ENCODE peak calls at places on chromosomes 1 and 21, in seven cellular contexts. R, J, K, L, T, U and V are unnamed samples.

GRCh38 chr21:38917045-38917774 is 111.5 kb downstream of the ETS2 start:
- DNase-seq in U (no peak), T (no peak), R (no peak), K (no peak), J (no peak), L (no peak), V (no peak)

GRCh38 chr1:10564063-10564462 is 89.3 kb downstream of the PEX14 start:
- DNase-seq in J (no peak), K (no peak), L (no peak), U (no peak), T (no peak), R (no peak), V (no peak)

GRCh38 chr1:22053861-22054770 is 1.6 kb downstream of the CDC42 start:
- DNase-seq in L (no peak), U (no peak), K (no peak), J (no peak), T (no peak), R (no peak), V (no peak)

GRCh38 chr1:1088036-1088800 is 14.1 kb upstream of the RNF223 start:
- DNase-seq in J (no peak), L (no peak), T (no peak), K (no peak), R (no peak), U (no peak), V (no peak)

GRCh38 chr1:109776911-109777310 is 13.2 kb upstream of the EPS8L3 start:
- DNase-seq in U (peak), R (peak), L (peak), K (no peak), J (no peak), T (no peak), V (peak)

GRCh38 chr1:93629101-93630059 is 52.3 kb downstream of the BCAR3 start:
- DNase-seq in J (peak), K (no peak), L (no peak), U (peak), T (no peak), R (no peak), V (peak)

GRCh38 chr1:66262233-66262632 is 271.7 kb upstream of the SGIP1 start:
- DNase-seq in U (peak), K (peak), T (peak), L (peak), R (no peak), J (peak), V (no peak)

GRCh38 chr21:19010996-19011395 is 607.4 kb upstream of the TMPRSS15 start:
- DNase-seq in T (no peak), J (no peak), R (no peak), K (no peak), L (no peak), U (no peak), V (no peak)

GRCh38 chr1:173603056-173603591 is at the start of gene SLC9C2:
- DNase-seq in T (no peak), J (no peak), K (no peak), L (no peak), R (no peak), U (no peak), V (peak)

GRCh38 chr1:174875306-174875705 is 124.4 kb upstream of the CACYBP start:
- DNase-seq in U (no peak), K (no peak), T (no peak), R (no peak), L (peak), J (no peak), V (peak)

GRCh38 chr1:83583351-83584014 is 415.4 kb downstream of the TTLL7 start:
- DNase-seq in J (peak), K (no peak), L (no peak), T (no peak), R (no peak), U (no peak), V (peak)

GRCh38 chr1:33326690-33327300 is 5.9 kb upstream of the A3GALT2 start:
- DNase-seq in J (no peak), L (peak), K (no peak), R (no peak), T (no peak), U (no peak), V (no peak)

GRCh38 chr1:34884961-34885360 is 25.4 kb upstream of the SMIM12 start:
- DNase-seq in T (no peak), J (no peak), U (no peak), K (no peak), L (no peak), R (no peak), V (no peak)
- TF ChIP-seq CTCF in T (no peak), J (peak), U (no peak), K (no peak), L (no peak), R (no peak), V (no peak)

GRCh38 chr1:36136535-36136934 is 11.5 kb upstream of the COL8A2 start:
- DNase-seq in U (peak), L (no peak), T (peak), K (peak), R (no peak), J (no peak), V (no peak)
- H3K4me3 ChIP-seq in U (no peak), L (no peak), T (no peak), K (no peak), R (no peak), J (no peak), V (no peak)

DNA sequence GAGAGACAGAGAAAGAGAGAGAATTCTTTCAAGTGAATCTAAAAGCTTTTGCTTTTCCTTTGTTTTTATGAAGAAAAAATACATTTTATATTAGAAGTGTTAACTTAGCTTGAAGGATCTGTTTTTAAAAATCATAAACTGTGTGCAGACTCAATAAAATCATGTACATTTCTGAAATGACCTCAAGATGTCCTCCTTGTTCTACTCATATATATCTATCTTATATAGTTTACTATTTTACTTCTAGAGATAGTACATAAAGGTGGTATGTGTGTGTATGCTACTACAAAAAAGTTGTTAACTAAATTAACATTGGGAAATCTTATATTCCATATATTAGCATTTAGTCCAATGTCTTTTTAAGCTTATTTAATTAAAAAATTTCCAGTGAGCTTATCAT is 117.6 kb downstream of the PTPRC start:
- DNase-seq in R (no peak), U (no peak), K (no peak), J (no peak), L (no peak), T (no peak), V (no peak)
- TF ChIP-seq CTCF in R (peak), U (peak), K (no peak), J (peak), L (no peak), T (no peak), V (no peak)

GRCh38 chr1:155860939-155861496 is 1.7 kb downstream of the SYT11 start:
- DNase-seq in R (no peak), K (no peak), U (no peak), T (no peak), J (no peak), L (no peak), V (no peak)

GRCh38 chr1:155856975-155857930 is at the start of gene GON4L:
- DNase-seq in R (peak), K (peak), J (peak), T (peak), U (peak), L (peak), V (peak)

GRCh38 chr1:155859881-155860841 is 794 bp downstream of the SYT11 start:
- DNase-seq in T (no peak), U (peak), L (no peak), K (peak), R (peak), J (no peak), V (peak)

GRCh38 chr1:155859234-155859829 is at the start of gene SYT11:
- DNase-seq in J (peak), T (peak), R (peak), U (peak), K (peak), L (peak), V (peak)

DNA sequence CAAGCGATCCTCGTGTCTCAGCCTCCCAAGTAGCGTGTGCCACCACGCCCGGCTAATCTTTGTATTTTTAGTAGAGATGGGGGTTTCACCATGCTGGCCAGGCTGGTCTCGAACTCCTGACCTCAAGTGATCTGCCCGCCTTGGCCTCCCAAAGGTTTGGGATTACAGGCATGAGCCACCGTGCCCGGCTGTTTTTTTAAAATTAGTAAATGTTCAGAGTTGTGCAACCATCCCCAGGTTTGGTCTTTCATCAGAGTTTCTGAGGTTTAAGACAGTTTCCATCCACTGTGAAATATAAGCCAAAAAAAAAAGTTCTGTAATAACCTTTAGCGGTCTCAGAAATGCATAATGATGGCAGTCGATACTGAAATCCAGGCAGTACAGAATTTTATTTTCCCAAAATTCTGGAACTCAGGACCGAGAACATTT is 548 bp upstream of the SYT11 start:
- DNase-seq in U (peak), T (no peak), K (peak), L (no peak), R (no peak), J (no peak), V (peak)
- H3K4me3 ChIP-seq in U (peak), T (peak), K (peak), L (peak), R (peak), J (peak), V (no peak)